ENCODE peak calls at places on chromosomes 11 and 22, in four cellular contexts. One of them, this sample, is unnamed.

GRCh38 chr22:49824185-49824925 is 3.3 kb downstream of the BRD1 start:
- DNase-seq in HepG2: no peak
- DNase-seq in HCT116: no peak
- DNase-seq in K562: no peak
- DNase-seq in this sample: no peak

GRCh38 chr11:86737752-86738151 is 62.6 kb upstream of the PRSS23 start:
- DNase-seq in K562: no peak
- DNase-seq in HepG2: no peak
- DNase-seq in HCT116: no peak
- DNase-seq in this sample: no peak

GRCh38 chr11:108551653-108552462 is 41.7 kb downstream of the EXPH5 start:
- DNase-seq in K562: peak; percentile 80
- DNase-seq in HCT116: peak; percentile 18
- DNase-seq in HepG2: no peak
- DNase-seq in this sample: no peak

GRCh38 chr11:37533830-37534229 is 935.8 kb upstream of the RAG2 start:
- DNase-seq in HepG2: no peak
- DNase-seq in HCT116: no peak
- DNase-seq in K562: no peak
- DNase-seq in this sample: no peak

GRCh38 chr11:65279713-65280459 is 18.1 kb downstream of the POLA2 start:
- DNase-seq in K562: no peak
- DNase-seq in HCT116: peak; percentile 96
- DNase-seq in HepG2: peak; percentile 24
- DNase-seq in this sample: peak; percentile 30

GRCh38 chr11:74318241-74318932 is 6.9 kb upstream of the P4HA3 start:
- DNase-seq in K562: no peak
- DNase-seq in HCT116: no peak
- DNase-seq in HepG2: no peak
- DNase-seq in this sample: no peak

GRCh38 chr22:39818050-39818449 is 75.5 kb downstream of the ENTHD1 start:
- DNase-seq in HCT116: no peak
- DNase-seq in K562: peak; percentile 17
- DNase-seq in HepG2: no peak
- DNase-seq in this sample: no peak

GRCh38 chr11:3000032-3000961 is 8.2 kb upstream of the NAP1L4 start:
- DNase-seq in K562: no peak
- DNase-seq in HepG2: no peak
- DNase-seq in HCT116: no peak
- DNase-seq in this sample: no peak

GRCh38 chr11:80841716-80842115 is 1400.9 kb upstream of the TENM4 start:
- DNase-seq in K562: no peak
- DNase-seq in HepG2: no peak
- DNase-seq in HCT116: no peak
- DNase-seq in this sample: no peak

GRCh38 chr11:43756575-43756974 is 76.0 kb downstream of the HSD17B12 start:
- DNase-seq in K562: no peak
- DNase-seq in HCT116: no peak
- DNase-seq in HepG2: no peak
- DNase-seq in this sample: no peak

GRCh38 chr11:128837627-128838026 is 29.5 kb downstream of the KCNJ1 start:
- DNase-seq in K562: no peak
- DNase-seq in HepG2: no peak
- DNase-seq in HCT116: no peak
- DNase-seq in this sample: no peak

GRCh38 chr11:17462940-17463339 is 13.7 kb downstream of the ABCC8 start:
- DNase-seq in K562: peak; percentile 70
- DNase-seq in HCT116: no peak
- DNase-seq in HepG2: no peak
- DNase-seq in this sample: no peak

GRCh38 chr11:121300972-121301699 is 8.6 kb downstream of the SC5D start:
- DNase-seq in HepG2: no peak
- DNase-seq in K562: no peak
- DNase-seq in HCT116: no peak
- DNase-seq in this sample: no peak

GRCh38 chr22:42676059-42676607 is 26.9 kb upstream of the CYB5R3 start:
- DNase-seq in K562: no peak
- DNase-seq in HepG2: no peak
- DNase-seq in HCT116: no peak
- DNase-seq in this sample: no peak

GRCh38 chr22:48309115-48309705 is 1518.5 kb downstream of the BRD1 start:
- DNase-seq in HepG2: no peak
- DNase-seq in K562: no peak
- DNase-seq in HCT116: no peak
- DNase-seq in this sample: no peak

GRCh38 chr22:36544107-36544620 is 15.2 kb upstream of the EIF3D start:
- DNase-seq in HCT116: no peak
- DNase-seq in HepG2: no peak
- DNase-seq in K562: no peak
- DNase-seq in this sample: no peak

GRCh38 chr22:38755155-38755910 is 465 bp downstream of the SUN2 start:
- DNase-seq in HCT116: no peak
- DNase-seq in HepG2: peak; percentile 80
- DNase-seq in K562: peak; percentile 89
- DNase-seq in this sample: no peak

GRCh38 chr11:12585861-12586260 is 88.4 kb upstream of the TEAD1 start:
- DNase-seq in HepG2: no peak
- DNase-seq in HCT116: no peak
- DNase-seq in K562: no peak
- DNase-seq in this sample: no peak

GRCh38 chr11:9014826-9015225 is 11.0 kb upstream of the NRIP3 start:
- DNase-seq in K562: no peak
- DNase-seq in HepG2: no peak
- DNase-seq in HCT116: no peak
- DNase-seq in this sample: no peak

GRCh38 chr22:43007519-43008102 is 7.3 kb downstream of the PACSIN2 start:
- DNase-seq in HCT116: no peak
- DNase-seq in K562: peak; percentile 57
- DNase-seq in HepG2: peak; percentile 65
- DNase-seq in this sample: no peak

GRCh38 chr11:2516276-2517015 is 71.6 kb downstream of the KCNQ1 start:
- DNase-seq in HCT116: no peak
- DNase-seq in HepG2: no peak
- DNase-seq in K562: no peak
- DNase-seq in this sample: no peak

GRCh38 chr11:114846040-114846791 is 167.9 kb downstream of the NXPE2 start:
- DNase-seq in K562: no peak
- DNase-seq in HepG2: no peak
- DNase-seq in HCT116: no peak
- DNase-seq in this sample: no peak

GRCh38 chr11:125952973-125953372 is 7.1 kb downstream of the VSIG10L2 start:
- DNase-seq in HCT116: no peak
- DNase-seq in K562: no peak
- DNase-seq in HepG2: no peak
- DNase-seq in this sample: no peak

GRCh38 chr22:47168900-47169800 is 406.7 kb downstream of the TBC1D22A start:
- DNase-seq in HCT116: no peak
- DNase-seq in K562: no peak
- DNase-seq in HepG2: peak; percentile 10
- DNase-seq in this sample: no peak

GRCh38 chr11:68002943-68003845 is 703 bp downstream of the UNC93B1 start:
- DNase-seq in HepG2: no peak
- DNase-seq in HCT116: no peak
- DNase-seq in K562: peak; percentile 64
- DNase-seq in this sample: no peak

GRCh38 chr11:83257638-83258229 is 28.4 kb downstream of the CCDC90B start:
- DNase-seq in K562: no peak
- DNase-seq in HCT116: no peak
- DNase-seq in HepG2: peak; percentile 56
- DNase-seq in this sample: peak; percentile 55

GRCh38 chr11:96012086-96012824 is 88.3 kb upstream of the MTMR2 start:
- DNase-seq in HCT116: peak; percentile 41
- DNase-seq in HepG2: peak; percentile 99
- DNase-seq in K562: peak; percentile 11
- DNase-seq in this sample: peak; percentile 39

GRCh38 chr22:22022255-22022840 is 39.8 kb upstream of the TOP3B start:
- DNase-seq in K562: peak; percentile 61
- DNase-seq in HCT116: no peak
- DNase-seq in HepG2: no peak
- DNase-seq in this sample: no peak

GRCh38 chr22:22023581-22024137 is 41.1 kb upstream of the TOP3B start:
- DNase-seq in K562: peak; percentile 54
- DNase-seq in HepG2: no peak
- DNase-seq in HCT116: no peak
- DNase-seq in this sample: no peak

GRCh38 chr22:22024440-22024839 is 41.9 kb upstream of the TOP3B start:
- DNase-seq in K562: no peak
- DNase-seq in HepG2: no peak
- DNase-seq in HCT116: no peak
- DNase-seq in this sample: no peak

GRCh38 chr22:22021160-22021750 is 38.7 kb upstream of the TOP3B start:
- DNase-seq in HCT116: no peak
- DNase-seq in K562: peak; percentile 58
- DNase-seq in HepG2: no peak
- DNase-seq in this sample: no peak

DNA sequence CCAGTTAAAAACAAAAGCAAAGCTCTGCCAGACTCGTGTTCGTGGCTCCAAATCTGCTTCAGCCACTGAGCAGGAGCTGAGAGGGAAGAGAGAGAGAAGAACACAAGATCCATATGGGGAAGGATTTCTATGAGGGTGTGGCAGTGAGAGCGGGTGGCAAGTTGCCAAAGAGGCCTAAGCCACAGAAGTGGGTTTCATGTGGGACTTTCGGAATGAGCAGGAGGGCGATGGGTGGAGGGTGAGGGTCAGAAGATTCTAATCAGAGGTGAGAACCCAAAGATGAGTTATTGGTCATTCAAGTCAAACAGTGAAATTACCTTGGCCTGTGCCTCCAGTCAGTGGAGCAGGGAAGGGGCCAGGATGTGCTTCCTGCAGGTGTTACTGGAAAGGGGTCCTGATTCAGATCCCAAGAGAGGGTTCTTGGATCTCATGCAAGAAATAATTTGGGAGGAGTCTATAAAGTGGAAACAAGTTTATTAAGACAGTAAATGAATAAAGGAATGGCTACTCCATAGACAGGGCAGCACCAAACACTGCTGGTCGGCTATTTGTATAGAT is 40.5 kb upstream of the TOP3B start:
- DNase-seq in HepG2: no peak
- DNase-seq in HCT116: no peak
- DNase-seq in K562: no peak
- DNase-seq in this sample: no peak
- TF ChIP-seq TCF7L2 in HepG2: no peak
- TF ChIP-seq TCF7L2 in HCT116: no peak
- TF ChIP-seq TCF7L2 in K562: no peak
- TF ChIP-seq TCF7L2 in this sample: no peak

GRCh38 chr11:61118004-61118403 is 15.7 kb downstream of the CD5 start:
- DNase-seq in HepG2: no peak
- DNase-seq in K562: no peak
- DNase-seq in HCT116: no peak
- DNase-seq in this sample: no peak

GRCh38 chr11:61120099-61120864 is 18.0 kb downstream of the CD5 start:
- DNase-seq in HCT116: no peak
- DNase-seq in HepG2: no peak
- DNase-seq in K562: no peak
- DNase-seq in this sample: no peak

GRCh38 chr11:61118406-61118805 is 16.1 kb downstream of the CD5 start:
- DNase-seq in HepG2: no peak
- DNase-seq in K562: no peak
- DNase-seq in HCT116: no peak
- DNase-seq in this sample: no peak

GRCh38 chr11:61119055-61119454 is 16.8 kb downstream of the CD5 start:
- DNase-seq in HCT116: no peak
- DNase-seq in K562: no peak
- DNase-seq in HepG2: no peak
- DNase-seq in this sample: no peak

DNA sequence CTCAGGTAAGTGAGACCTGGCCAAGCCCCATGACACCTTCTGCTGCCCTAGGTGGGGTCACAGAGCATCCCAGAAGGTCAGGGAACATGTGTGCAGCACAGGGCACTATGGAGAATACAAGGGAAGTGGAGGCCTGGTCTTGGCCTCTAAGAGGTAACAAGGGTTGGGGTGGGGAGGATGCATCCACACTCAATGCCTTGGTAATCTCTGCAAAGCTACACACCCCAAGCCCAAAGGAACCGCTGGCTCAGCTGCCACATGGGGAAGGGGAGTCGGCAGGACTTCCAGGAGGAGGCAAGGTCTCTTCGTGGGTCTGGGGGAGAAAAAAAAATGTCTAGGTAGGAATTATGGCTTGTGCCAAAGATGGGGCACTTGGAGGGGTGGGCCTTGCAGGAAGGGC is 17.3 kb downstream of the CD5 start:
- DNase-seq in K562: no peak
- DNase-seq in HepG2: no peak
- DNase-seq in HCT116: no peak
- DNase-seq in this sample: no peak
- TF ChIP-seq CTCF in K562: no peak
- TF ChIP-seq CTCF in HepG2: no peak
- TF ChIP-seq CTCF in HCT116: no peak
- TF ChIP-seq CTCF in this sample: no peak

DNA sequence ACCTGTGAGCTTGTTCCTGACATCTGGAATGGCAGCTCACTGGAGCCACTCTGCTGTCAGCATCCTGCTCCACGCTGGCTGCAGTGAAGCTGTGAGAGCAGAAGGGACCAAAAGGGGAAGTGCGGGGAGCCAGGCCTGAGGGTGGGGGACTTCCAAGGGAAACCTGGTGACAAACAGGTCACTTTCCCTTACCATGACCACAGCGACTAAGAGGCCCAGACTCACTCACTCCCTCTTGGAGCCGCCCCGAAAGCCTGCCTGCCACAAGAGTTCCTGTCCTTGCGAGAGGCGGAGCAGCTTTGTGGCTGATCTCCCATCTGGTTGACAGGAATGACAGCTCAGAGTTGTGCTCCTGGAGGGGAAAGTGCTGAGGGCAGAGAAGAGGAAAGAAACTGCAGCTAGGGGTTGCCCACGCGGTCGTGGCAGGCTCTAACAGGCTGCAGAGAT is 183.8 kb upstream of the NTM start:
- DNase-seq in K562: no peak
- DNase-seq in HepG2: no peak
- DNase-seq in HCT116: no peak
- DNase-seq in this sample: no peak
- TF ChIP-seq REST in K562: no peak
- TF ChIP-seq REST in HepG2: no peak
- TF ChIP-seq REST in HCT116: no peak
- TF ChIP-seq REST in this sample: no peak

DNA sequence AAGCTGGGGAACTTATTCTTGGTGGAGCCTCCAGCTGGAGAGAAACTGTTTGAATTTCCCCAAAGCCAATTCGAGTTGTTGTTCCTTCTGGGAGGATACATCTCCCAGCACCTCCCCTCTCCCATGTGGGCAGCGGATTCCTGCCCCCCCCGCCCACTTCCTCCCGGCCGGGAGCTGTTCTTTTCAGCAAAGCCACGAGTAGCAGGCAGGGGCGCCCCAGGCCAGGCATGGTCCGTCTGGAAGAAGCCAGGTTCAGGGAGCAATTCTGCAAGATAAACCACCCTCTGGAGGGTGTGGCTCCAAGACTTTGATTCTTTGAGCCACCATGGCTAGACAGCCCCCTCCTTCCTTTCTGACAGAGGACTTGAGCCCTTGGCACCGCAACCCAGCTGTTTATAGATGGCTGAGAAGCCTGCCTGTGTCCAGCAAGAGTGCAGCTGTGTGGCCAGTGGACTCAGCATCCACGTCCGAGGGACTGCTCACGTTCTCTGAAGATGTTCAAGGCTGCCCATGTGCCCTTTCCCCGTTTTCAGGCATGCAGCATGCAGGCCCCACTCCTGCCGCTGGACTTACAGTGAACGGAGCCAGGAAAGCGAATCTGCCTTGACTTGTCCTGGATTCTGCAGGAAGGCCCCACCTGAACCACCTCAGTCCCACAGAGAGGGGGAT is 170.3 kb downstream of the CTTN start:
- DNase-seq in HCT116: no peak
- DNase-seq in HepG2: no peak
- DNase-seq in K562: peak; percentile 44
- DNase-seq in this sample: no peak
- TF ChIP-seq TCF7L2 in HCT116: no peak
- TF ChIP-seq TCF7L2 in HepG2: no peak
- TF ChIP-seq TCF7L2 in K562: no peak
- TF ChIP-seq TCF7L2 in this sample: no peak